ENCODE peak calls at places on chromosome 11, in ten cellular contexts. V is HEK293T; Q is T-cell; M is fibroblast of mammary gland; R is NCI-H774; U is sigmoid colon; J is uterus; I is GM20000; F is C1 segment of cervical spinal cord; S is CD4-positive, CD25-positive, alpha-beta regulatory T cell. X is an unnamed sample.

GRCh38 chr11:86484164-86484794 is 109.6 kb downstream of the CCDC81 start:
- DNase-seq in V (peak; percentile 23), Q (no peak), M (peak; percentile 100), R (no peak), U (peak; percentile 75), J (peak; percentile 74), I (no peak), F (no peak), S (no peak), X (no peak)

GRCh38 chr11:130383363-130384168 is 44.8 kb downstream of the ADAMTS8 start:
- DNase-seq in V (no peak), Q (no peak), M (peak; percentile 90), R (no peak), U (no peak), J (no peak), I (no peak), F (no peak), S (no peak), X (no peak)

GRCh38 chr11:118672865-118673264 is 6.6 kb downstream of the TREH start:
- DNase-seq in V (no peak), Q (no peak), M (no peak), R (no peak), U (no peak), J (no peak), I (no peak), F (no peak), S (no peak), X (no peak)

GRCh38 chr11:129950319-129951034 is 52.2 kb downstream of the PRDM10 start:
- DNase-seq in V (no peak), Q (no peak), M (peak; percentile 42), R (no peak), U (peak; percentile 77), J (peak; percentile 24), I (no peak), F (peak; percentile 24), S (no peak), X (no peak)

GRCh38 chr11:2147391-2147790 is 8.2 kb upstream of the IGF2 start:
- DNase-seq in V (no peak), Q (no peak), M (no peak), R (no peak), U (no peak), J (no peak), I (no peak), F (no peak), S (no peak), X (no peak)

GRCh38 chr11:121494355-121495099 is 41.8 kb upstream of the SORL1-AS1 start:
- DNase-seq in V (no peak), Q (no peak), M (no peak), R (no peak), U (no peak), J (no peak), I (peak; percentile 39), F (no peak), S (peak; percentile 28), X (no peak)

GRCh38 chr11:11422291-11423128 is 69.5 kb upstream of the CSNK2A3 start:
- DNase-seq in V (no peak), Q (no peak), M (no peak), R (no peak), U (no peak), J (no peak), I (no peak), F (no peak), S (no peak), X (no peak)

GRCh38 chr11:64656797-64657196 is 65.8 kb downstream of the SLC22A12 start:
- DNase-seq in V (peak; percentile 39), Q (no peak), M (no peak), R (no peak), U (no peak), J (no peak), I (no peak), F (no peak), S (no peak), X (peak; percentile 61)

GRCh38 chr11:63490551-63491239 is at the start of gene PLAAT5:
- DNase-seq in V (no peak), Q (no peak), M (no peak), R (no peak), U (peak; percentile 76), J (peak; percentile 39), I (no peak), F (peak; percentile 51), S (no peak), X (no peak)

GRCh38 chr11:88886796-88887195 is 179.0 kb downstream of the GRM5 start:
- DNase-seq in V (peak; percentile 48), Q (peak; percentile 3), M (peak; percentile 68), R (no peak), U (no peak), J (no peak), I (peak; percentile 14), F (no peak), S (peak; percentile 37), X (peak; percentile 8)

GRCh38 chr11:113552271-113552670 is 77.1 kb upstream of the DRD2 start:
- DNase-seq in V (no peak), Q (no peak), M (no peak), R (no peak), U (no peak), J (no peak), I (no peak), F (no peak), S (no peak), X (no peak)

GRCh38 chr11:34481307-34481706 is 32.3 kb downstream of the ELF5 start:
- DNase-seq in V (no peak), Q (no peak), M (no peak), R (no peak), U (no peak), J (no peak), I (no peak), F (no peak), S (no peak), X (no peak)

GRCh38 chr11:68828155-68828931 is 13.4 kb downstream of the CPT1A start:
- DNase-seq in V (no peak), Q (no peak), M (no peak), R (no peak), U (no peak), J (no peak), I (no peak), F (peak; percentile 7), S (no peak), X (no peak)

X was measured in HuH-7.